ENCODE peak calls at places on chromosomes 6 and 20, in six cellular contexts. One of them, this sample, is unnamed.

GRCh38 chr20:4875578-4876067 is 125.7 kb downstream of the SLC23A2 start:
- DNase-seq in lung: no peak
- DNase-seq in Peyer's patch: no peak
- DNase-seq in fibroblast of mammary gland: no peak
- DNase-seq in cardiac muscle cell: no peak
- DNase-seq in H9: no peak
- DNase-seq in this sample: no peak

GRCh38 chr20:53702617-53703016 is 109.0 kb upstream of the ZNF217 start:
- DNase-seq in lung: no peak
- DNase-seq in Peyer's patch: no peak
- DNase-seq in fibroblast of mammary gland: no peak
- DNase-seq in cardiac muscle cell: no peak
- DNase-seq in H9: no peak
- DNase-seq in this sample: no peak

GRCh38 chr20:5104479-5104878 is 15.3 kb downstream of the PCNA start:
- DNase-seq in lung: no peak
- DNase-seq in Peyer's patch: no peak
- DNase-seq in fibroblast of mammary gland: no peak
- DNase-seq in cardiac muscle cell: no peak
- DNase-seq in H9: no peak
- DNase-seq in this sample: no peak

GRCh38 chr6:16804515-16805161 is 43.4 kb upstream of the ATXN1 start:
- DNase-seq in lung: no peak
- DNase-seq in Peyer's patch: no peak
- DNase-seq in fibroblast of mammary gland: no peak
- DNase-seq in cardiac muscle cell: no peak
- DNase-seq in H9: no peak
- DNase-seq in this sample: no peak

GRCh38 chr6:6474170-6474920 is 114.2 kb upstream of the LY86 start:
- DNase-seq in lung: no peak
- DNase-seq in Peyer's patch: no peak
- DNase-seq in fibroblast of mammary gland: no peak
- DNase-seq in cardiac muscle cell: no peak
- DNase-seq in H9: no peak
- DNase-seq in this sample: peak; percentile 23

GRCh38 chr6:52992980-52993379 is 2.1 kb downstream of the GSTA4 start:
- DNase-seq in lung: no peak
- DNase-seq in Peyer's patch: no peak
- DNase-seq in fibroblast of mammary gland: peak; percentile 83
- DNase-seq in cardiac muscle cell: peak; percentile 76
- DNase-seq in H9: no peak
- DNase-seq in this sample: no peak

GRCh38 chr6:127897437-127897836 is 3.4 kb downstream of the THEMIS start:
- DNase-seq in lung: no peak
- DNase-seq in Peyer's patch: no peak
- DNase-seq in fibroblast of mammary gland: peak; percentile 6
- DNase-seq in cardiac muscle cell: no peak
- DNase-seq in H9: no peak
- DNase-seq in this sample: no peak

GRCh38 chr20:36017034-36017951 is 48.9 kb downstream of the CNBD2 start:
- DNase-seq in lung: peak; percentile 82
- DNase-seq in Peyer's patch: no peak
- DNase-seq in fibroblast of mammary gland: peak; percentile 36
- DNase-seq in cardiac muscle cell: peak; percentile 84
- DNase-seq in H9: no peak
- DNase-seq in this sample: no peak

GRCh38 chr6:153525998-153526397 is 394.9 kb upstream of the RGS17 start:
- DNase-seq in lung: no peak
- DNase-seq in Peyer's patch: no peak
- DNase-seq in fibroblast of mammary gland: no peak
- DNase-seq in cardiac muscle cell: no peak
- DNase-seq in H9: no peak
- DNase-seq in this sample: no peak

GRCh38 chr6:13586936-13587542 is 12.6 kb downstream of the SIRT5 start:
- DNase-seq in lung: no peak
- DNase-seq in Peyer's patch: no peak
- DNase-seq in fibroblast of mammary gland: no peak
- DNase-seq in cardiac muscle cell: no peak
- DNase-seq in H9: no peak
- DNase-seq in this sample: no peak

GRCh38 chr6:146819596-146820320 is 221.0 kb downstream of the ADGB start:
- DNase-seq in lung: no peak
- DNase-seq in Peyer's patch: no peak
- DNase-seq in fibroblast of mammary gland: peak; percentile 43
- DNase-seq in cardiac muscle cell: peak; percentile 72
- DNase-seq in H9: no peak
- DNase-seq in this sample: no peak

GRCh38 chr6:170360476-170360875 is 53.9 kb downstream of the FAM120B start:
- DNase-seq in lung: no peak
- DNase-seq in Peyer's patch: no peak
- DNase-seq in fibroblast of mammary gland: peak; percentile 80
- DNase-seq in cardiac muscle cell: peak; percentile 23
- DNase-seq in H9: no peak
- DNase-seq in this sample: no peak

GRCh38 chr20:31818376-31818908 is 714 bp upstream of the MYLK2 start:
- DNase-seq in lung: no peak
- DNase-seq in Peyer's patch: no peak
- DNase-seq in fibroblast of mammary gland: no peak
- DNase-seq in cardiac muscle cell: no peak
- DNase-seq in H9: no peak
- DNase-seq in this sample: peak; percentile 25

GRCh38 chr6:132464538-132465256 is 48.2 kb downstream of the STX7 start:
- DNase-seq in lung: no peak
- DNase-seq in Peyer's patch: no peak
- DNase-seq in fibroblast of mammary gland: no peak
- DNase-seq in cardiac muscle cell: no peak
- DNase-seq in H9: no peak
- DNase-seq in this sample: no peak

GRCh38 chr6:300026-300425 is 7.7 kb downstream of the DUSP22 start:
- DNase-seq in lung: no peak
- DNase-seq in Peyer's patch: peak; percentile 18
- DNase-seq in fibroblast of mammary gland: no peak
- DNase-seq in cardiac muscle cell: no peak
- DNase-seq in H9: no peak
- DNase-seq in this sample: no peak

GRCh38 chr20:37481610-37482009 is 39.4 kb upstream of the NNAT start:
- DNase-seq in lung: no peak
- DNase-seq in Peyer's patch: no peak
- DNase-seq in fibroblast of mammary gland: no peak
- DNase-seq in cardiac muscle cell: no peak
- DNase-seq in H9: no peak
- DNase-seq in this sample: no peak

GRCh38 chr20:48750941-48751620 is 76.7 kb downstream of the PREX1 start:
- DNase-seq in lung: peak; percentile 58
- DNase-seq in Peyer's patch: peak; percentile 75
- DNase-seq in fibroblast of mammary gland: no peak
- DNase-seq in cardiac muscle cell: peak; percentile 69
- DNase-seq in H9: peak; percentile 94
- DNase-seq in this sample: no peak

GRCh38 chr6:71190809-71191208 is 97.8 kb upstream of the OGFRL1 start:
- DNase-seq in lung: no peak
- DNase-seq in Peyer's patch: no peak
- DNase-seq in fibroblast of mammary gland: peak; percentile 58
- DNase-seq in cardiac muscle cell: peak; percentile 65
- DNase-seq in H9: no peak
- DNase-seq in this sample: no peak

GRCh38 chr6:151365233-151365632 is 26.1 kb downstream of the ZBTB2 start:
- DNase-seq in lung: no peak
- DNase-seq in Peyer's patch: no peak
- DNase-seq in fibroblast of mammary gland: no peak
- DNase-seq in cardiac muscle cell: no peak
- DNase-seq in H9: no peak
- DNase-seq in this sample: no peak

GRCh38 chr20:33979094-33979493 is 14.6 kb upstream of the RALY start:
- DNase-seq in lung: no peak
- DNase-seq in Peyer's patch: no peak
- DNase-seq in fibroblast of mammary gland: no peak
- DNase-seq in cardiac muscle cell: no peak
- DNase-seq in H9: no peak
- DNase-seq in this sample: no peak

GRCh38 chr20:53202781-53203180 is 230.6 kb downstream of the TSHZ2 start:
- DNase-seq in lung: no peak
- DNase-seq in Peyer's patch: no peak
- DNase-seq in fibroblast of mammary gland: peak; percentile 43
- DNase-seq in cardiac muscle cell: no peak
- DNase-seq in H9: no peak
- DNase-seq in this sample: no peak

GRCh38 chr6:108760158-108761050 is 87.8 kb upstream of the ARMC2 start:
- DNase-seq in lung: no peak
- DNase-seq in Peyer's patch: no peak
- DNase-seq in fibroblast of mammary gland: peak; percentile 44
- DNase-seq in cardiac muscle cell: peak; percentile 41
- DNase-seq in H9: no peak
- DNase-seq in this sample: peak; percentile 51

GRCh38 chr6:150320450-150320849 is 48.4 kb upstream of the IYD start:
- DNase-seq in lung: no peak
- DNase-seq in Peyer's patch: no peak
- DNase-seq in fibroblast of mammary gland: peak; percentile 21
- DNase-seq in cardiac muscle cell: peak; percentile 67
- DNase-seq in H9: no peak
- DNase-seq in this sample: no peak

GRCh38 chr6:122969999-122970398 is 26.0 kb upstream of the CLVS2 start:
- DNase-seq in lung: no peak
- DNase-seq in Peyer's patch: no peak
- DNase-seq in fibroblast of mammary gland: no peak
- DNase-seq in cardiac muscle cell: no peak
- DNase-seq in H9: no peak
- DNase-seq in this sample: no peak

GRCh38 chr6:36701401-36701991 is 3.9 kb downstream of the RAB44 start:
- DNase-seq in lung: no peak
- DNase-seq in Peyer's patch: no peak
- DNase-seq in fibroblast of mammary gland: no peak
- DNase-seq in cardiac muscle cell: no peak
- DNase-seq in H9: peak; percentile 70
- DNase-seq in this sample: no peak

GRCh38 chr20:62501801-62502495 is 26.2 kb upstream of the GATA5 start:
- DNase-seq in lung: no peak
- DNase-seq in Peyer's patch: no peak
- DNase-seq in fibroblast of mammary gland: peak; percentile 67
- DNase-seq in cardiac muscle cell: peak; percentile 49
- DNase-seq in H9: no peak
- DNase-seq in this sample: no peak

GRCh38 chr20:63574829-63575720 is 1.0 kb upstream of the HELZ2 start:
- DNase-seq in lung: no peak
- DNase-seq in Peyer's patch: no peak
- DNase-seq in fibroblast of mammary gland: peak; percentile 68
- DNase-seq in cardiac muscle cell: peak; percentile 43
- DNase-seq in H9: no peak
- DNase-seq in this sample: no peak

GRCh38 chr6:169087436-169088046 is 166.1 kb downstream of the THBS2 start:
- DNase-seq in lung: peak; percentile 14
- DNase-seq in Peyer's patch: no peak
- DNase-seq in fibroblast of mammary gland: no peak
- DNase-seq in cardiac muscle cell: peak; percentile 77
- DNase-seq in H9: no peak
- DNase-seq in this sample: no peak

GRCh38 chr6:37731888-37732287 is 34.2 kb upstream of the MDGA1 start:
- DNase-seq in lung: no peak
- DNase-seq in Peyer's patch: peak; percentile 40
- DNase-seq in fibroblast of mammary gland: no peak
- DNase-seq in cardiac muscle cell: no peak
- DNase-seq in H9: peak; percentile 50
- DNase-seq in this sample: no peak

GRCh38 chr6:166454692-166455515 is 72.2 kb upstream of the MPC1 start:
- DNase-seq in lung: no peak
- DNase-seq in Peyer's patch: no peak
- DNase-seq in fibroblast of mammary gland: no peak
- DNase-seq in cardiac muscle cell: no peak
- DNase-seq in H9: no peak
- DNase-seq in this sample: no peak

GRCh38 chr6:34546551-34547321 is 9.4 kb downstream of the SPDEF start:
- DNase-seq in lung: peak; percentile 66
- DNase-seq in Peyer's patch: no peak
- DNase-seq in fibroblast of mammary gland: no peak
- DNase-seq in cardiac muscle cell: peak; percentile 27
- DNase-seq in H9: no peak
- DNase-seq in this sample: no peak

GRCh38 chr6:14316911-14317535 is 199.5 kb downstream of the CD83 start:
- DNase-seq in lung: no peak
- DNase-seq in Peyer's patch: peak; percentile 26
- DNase-seq in fibroblast of mammary gland: no peak
- DNase-seq in cardiac muscle cell: no peak
- DNase-seq in H9: no peak
- DNase-seq in this sample: peak; percentile 28

GRCh38 chr6:126153661-126154060 is 167.3 kb downstream of the TRMT11 start:
- DNase-seq in lung: no peak
- DNase-seq in Peyer's patch: no peak
- DNase-seq in fibroblast of mammary gland: peak; percentile 53
- DNase-seq in cardiac muscle cell: peak; percentile 40
- DNase-seq in H9: no peak
- DNase-seq in this sample: no peak

GRCh38 chr6:7899046-7899888 is 11.3 kb downstream of the TXNDC5 start:
- DNase-seq in lung: no peak
- DNase-seq in Peyer's patch: no peak
- DNase-seq in fibroblast of mammary gland: no peak
- DNase-seq in cardiac muscle cell: no peak
- DNase-seq in H9: no peak
- DNase-seq in this sample: peak; percentile 51
- TF ChIP-seq CTCF in lung: no peak
- TF ChIP-seq CTCF in Peyer's patch: peak; percentile 73
- TF ChIP-seq CTCF in fibroblast of mammary gland: no peak
- TF ChIP-seq CTCF in cardiac muscle cell: no peak
- TF ChIP-seq CTCF in H9: peak; percentile 35
- TF ChIP-seq CTCF in this sample: no peak

GRCh38 chr6:24396764-24397163 is 6.0 kb upstream of the MRS2 start:
- DNase-seq in lung: no peak
- DNase-seq in Peyer's patch: no peak
- DNase-seq in fibroblast of mammary gland: peak; percentile 11
- DNase-seq in cardiac muscle cell: no peak
- DNase-seq in H9: no peak
- DNase-seq in this sample: no peak
- TF ChIP-seq CTCF in lung: no peak
- TF ChIP-seq CTCF in Peyer's patch: no peak
- TF ChIP-seq CTCF in fibroblast of mammary gland: no peak
- TF ChIP-seq CTCF in cardiac muscle cell: no peak
- TF ChIP-seq CTCF in H9: peak; percentile 13
- TF ChIP-seq CTCF in this sample: no peak

GRCh38 chr6:1686117-1687098 is 76.7 kb downstream of the FOXC1 start:
- DNase-seq in lung: peak; percentile 44
- DNase-seq in Peyer's patch: no peak
- DNase-seq in fibroblast of mammary gland: peak; percentile 94
- DNase-seq in cardiac muscle cell: peak; percentile 92
- DNase-seq in H9: no peak
- DNase-seq in this sample: no peak
- TF ChIP-seq CTCF in lung: no peak
- TF ChIP-seq CTCF in Peyer's patch: no peak
- TF ChIP-seq CTCF in fibroblast of mammary gland: peak; percentile 38
- TF ChIP-seq CTCF in cardiac muscle cell: peak; percentile 27
- TF ChIP-seq CTCF in H9: peak; percentile 44
- TF ChIP-seq CTCF in this sample: no peak

DNA sequence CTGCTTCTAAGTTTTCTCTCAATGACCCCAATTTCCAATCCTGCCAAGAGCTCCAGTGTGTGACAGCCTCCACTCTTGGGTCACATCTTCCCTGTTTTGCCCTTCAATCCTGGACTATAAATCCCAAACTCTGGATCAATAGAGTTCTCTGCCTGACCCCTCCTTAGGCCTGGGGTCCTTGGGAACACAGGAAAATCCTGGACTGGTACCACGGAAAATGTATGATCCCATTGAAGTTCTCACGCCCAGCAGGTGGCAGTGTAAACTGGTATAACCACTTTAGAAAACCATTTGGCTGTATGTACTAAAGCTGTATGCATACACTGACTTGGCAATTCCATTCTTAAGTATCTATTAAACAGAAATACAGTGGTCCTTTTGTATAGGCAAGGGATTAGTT is 98.0 kb downstream of the SNAP25 start:
- DNase-seq in lung: no peak
- DNase-seq in Peyer's patch: no peak
- DNase-seq in fibroblast of mammary gland: no peak
- DNase-seq in cardiac muscle cell: no peak
- DNase-seq in H9: no peak
- DNase-seq in this sample: no peak
- TF ChIP-seq CTCF in lung: no peak
- TF ChIP-seq CTCF in Peyer's patch: peak; percentile 23
- TF ChIP-seq CTCF in fibroblast of mammary gland: peak; percentile 19
- TF ChIP-seq CTCF in cardiac muscle cell: no peak
- TF ChIP-seq CTCF in H9: no peak
- TF ChIP-seq CTCF in this sample: peak; percentile 22

This sample was measured in glutamatergic neuron.